ENCODE peak calls at places on chromosomes 1 and 21, in four cellular contexts. One of them, this sample, is unnamed.

GRCh38 chr1:30743584-30744059 is 14.0 kb downstream of the LAPTM5 start:
- DNase-seq in CD14-positive monocyte: no peak
- DNase-seq in AG10803: no peak
- DNase-seq in NB4: no peak
- DNase-seq in this sample: no peak

GRCh38 chr1:155940993-155941844 is at the start of gene RXFP4:
- DNase-seq in NB4: peak; percentile 85
- DNase-seq in AG10803: peak; percentile 43
- DNase-seq in CD14-positive monocyte: no peak
- DNase-seq in this sample: peak; percentile 38

GRCh38 chr1:205543351-205544305 is 39.2 kb downstream of the CDK18 start:
- DNase-seq in NB4: peak; percentile 52
- DNase-seq in AG10803: peak; percentile 80
- DNase-seq in CD14-positive monocyte: peak; percentile 66
- DNase-seq in this sample: peak; percentile 85

GRCh38 chr21:43291347-43291950 is 122.6 kb downstream of the CRYAA start:
- DNase-seq in NB4: no peak
- DNase-seq in CD14-positive monocyte: no peak
- DNase-seq in AG10803: no peak
- DNase-seq in this sample: no peak

GRCh38 chr1:11967028-11967547 is 13.2 kb upstream of the MFN2 start:
- DNase-seq in AG10803: peak; percentile 16
- DNase-seq in NB4: peak; percentile 49
- DNase-seq in CD14-positive monocyte: no peak
- DNase-seq in this sample: peak; percentile 27

GRCh38 chr1:902802-903201 is 20.9 kb upstream of the SAMD11 start:
- DNase-seq in AG10803: no peak
- DNase-seq in CD14-positive monocyte: no peak
- DNase-seq in NB4: no peak
- DNase-seq in this sample: no peak

GRCh38 chr1:62993844-62994243 is 209.9 kb downstream of the ATG4C start:
- DNase-seq in NB4: no peak
- DNase-seq in AG10803: no peak
- DNase-seq in CD14-positive monocyte: no peak
- DNase-seq in this sample: no peak

GRCh38 chr21:29654203-29654602 is 285.6 kb downstream of the GRIK1 start:
- DNase-seq in AG10803: no peak
- DNase-seq in NB4: no peak
- DNase-seq in CD14-positive monocyte: no peak
- DNase-seq in this sample: no peak

GRCh38 chr1:236471653-236472052 is 52.1 kb upstream of the LGALS8 start:
- DNase-seq in NB4: no peak
- DNase-seq in AG10803: no peak
- DNase-seq in CD14-positive monocyte: no peak
- DNase-seq in this sample: no peak

GRCh38 chr1:218547901-218548730 is 203.0 kb downstream of the TGFB2 start:
- DNase-seq in CD14-positive monocyte: no peak
- DNase-seq in NB4: no peak
- DNase-seq in AG10803: no peak
- DNase-seq in this sample: no peak

GRCh38 chr1:235527196-235527814 is 23.1 kb upstream of the B3GALNT2 start:
- DNase-seq in AG10803: peak; percentile 39
- DNase-seq in NB4: no peak
- DNase-seq in CD14-positive monocyte: no peak
- DNase-seq in this sample: no peak

GRCh38 chr1:215631040-215631439 is 63.9 kb downstream of the KCTD3 start:
- DNase-seq in NB4: no peak
- DNase-seq in CD14-positive monocyte: no peak
- DNase-seq in AG10803: no peak
- DNase-seq in this sample: no peak

GRCh38 chr1:160108888-160109662 is 6.5 kb upstream of the ATP1A2 start:
- DNase-seq in CD14-positive monocyte: peak; percentile 58
- DNase-seq in AG10803: peak; percentile 66
- DNase-seq in NB4: peak; percentile 68
- DNase-seq in this sample: peak; percentile 58
- TF ChIP-seq CTCF in CD14-positive monocyte: peak; percentile 69
- TF ChIP-seq CTCF in AG10803: peak; percentile 68
- TF ChIP-seq CTCF in NB4: peak; percentile 62
- TF ChIP-seq CTCF in this sample: peak; percentile 49

GRCh38 chr1:27615346-27616004 is 11.5 kb upstream of the AHDC1 start:
- DNase-seq in AG10803: no peak
- DNase-seq in CD14-positive monocyte: no peak
- DNase-seq in NB4: no peak
- DNase-seq in this sample: no peak

GRCh38 chr1:27618341-27619067 is 14.6 kb upstream of the AHDC1 start:
- DNase-seq in AG10803: no peak
- DNase-seq in CD14-positive monocyte: no peak
- DNase-seq in NB4: peak; percentile 85
- DNase-seq in this sample: no peak

GRCh38 chr1:27614625-27615344 is 10.8 kb upstream of the AHDC1 start:
- DNase-seq in NB4: no peak
- DNase-seq in CD14-positive monocyte: no peak
- DNase-seq in AG10803: no peak
- DNase-seq in this sample: peak; percentile 31

GRCh38 chr1:27617420-27617819 is 13.5 kb upstream of the AHDC1 start:
- DNase-seq in CD14-positive monocyte: no peak
- DNase-seq in NB4: no peak
- DNase-seq in AG10803: no peak
- DNase-seq in this sample: no peak

GRCh38 chr1:27616441-27616840 is 12.5 kb upstream of the AHDC1 start:
- DNase-seq in NB4: no peak
- DNase-seq in AG10803: no peak
- DNase-seq in CD14-positive monocyte: no peak
- DNase-seq in this sample: no peak
- TF ChIP-seq CTCF in NB4: peak; percentile 32
- TF ChIP-seq CTCF in AG10803: peak; percentile 27
- TF ChIP-seq CTCF in CD14-positive monocyte: peak; percentile 22
- TF ChIP-seq CTCF in this sample: no peak

DNA sequence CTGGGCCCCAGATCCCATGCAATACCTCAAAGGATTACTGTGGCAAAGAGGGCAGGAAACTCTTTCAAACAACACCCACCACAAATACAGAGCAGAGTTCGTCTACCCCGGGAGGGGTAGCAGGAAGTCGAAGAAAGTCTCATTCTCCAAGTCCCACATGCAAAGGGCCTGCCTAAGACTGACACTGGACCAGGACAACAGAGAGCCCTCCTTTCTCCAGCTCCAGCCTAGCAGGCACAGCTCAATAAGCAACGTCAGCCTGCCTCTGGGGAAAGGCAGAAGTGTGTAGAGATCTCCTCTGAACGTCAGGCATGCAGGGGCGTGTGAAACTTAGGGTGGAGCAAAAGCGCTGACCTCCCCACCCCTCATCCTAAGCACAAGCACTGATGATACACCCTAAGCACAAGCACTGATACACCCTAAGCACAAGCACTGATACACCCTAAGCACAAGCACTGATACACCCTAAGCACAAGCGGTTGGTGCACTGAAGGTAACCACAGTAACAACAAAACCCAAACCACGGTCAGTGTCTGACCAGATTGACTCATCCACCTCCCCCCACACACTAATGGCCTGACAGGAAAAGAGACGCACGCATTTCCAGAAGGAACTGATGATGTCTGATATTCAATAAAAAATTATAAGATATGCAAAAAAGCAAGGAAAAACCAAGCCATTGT is 1.3 kb downstream of the KRTAP12-3 start:
- DNase-seq in AG10803: no peak
- DNase-seq in CD14-positive monocyte: no peak
- DNase-seq in NB4: peak; percentile 69
- DNase-seq in this sample: no peak
- TF ChIP-seq CTCF in AG10803: no peak
- TF ChIP-seq CTCF in CD14-positive monocyte: no peak
- TF ChIP-seq CTCF in NB4: no peak
- TF ChIP-seq CTCF in this sample: no peak

GRCh38 chr21:46356005-46356338 is 32.0 kb downstream of the PCNT start:
- DNase-seq in CD14-positive monocyte: no peak
- DNase-seq in NB4: no peak
- DNase-seq in AG10803: no peak
- DNase-seq in this sample: no peak
- TF ChIP-seq CTCF in CD14-positive monocyte: no peak
- TF ChIP-seq CTCF in NB4: no peak
- TF ChIP-seq CTCF in AG10803: no peak
- TF ChIP-seq CTCF in this sample: no peak

GRCh38 chr1:116878804-116879477 is 30.8 kb upstream of the PTGFRN start:
- DNase-seq in AG10803: peak; percentile 61
- DNase-seq in NB4: peak; percentile 74
- DNase-seq in CD14-positive monocyte: no peak
- DNase-seq in this sample: peak; percentile 53
- TF ChIP-seq CTCF in AG10803: peak; percentile 16
- TF ChIP-seq CTCF in NB4: no peak
- TF ChIP-seq CTCF in CD14-positive monocyte: no peak
- TF ChIP-seq CTCF in this sample: no peak

GRCh38 chr1:5980314-5981008 is 11.8 kb downstream of the NPHP4 start:
- DNase-seq in NB4: peak; percentile 57
- DNase-seq in AG10803: peak; percentile 72
- DNase-seq in CD14-positive monocyte: no peak
- DNase-seq in this sample: peak; percentile 69
- TF ChIP-seq CTCF in NB4: no peak
- TF ChIP-seq CTCF in AG10803: peak; percentile 46
- TF ChIP-seq CTCF in CD14-positive monocyte: peak; percentile 14
- TF ChIP-seq CTCF in this sample: peak; percentile 28

GRCh38 chr21:34701726-34702125 is 32.9 kb downstream of the CLIC6 start:
- DNase-seq in NB4: no peak
- DNase-seq in CD14-positive monocyte: no peak
- DNase-seq in AG10803: peak; percentile 31
- DNase-seq in this sample: no peak

GRCh38 chr21:34700605-34701004 is 31.8 kb downstream of the CLIC6 start:
- DNase-seq in AG10803: no peak
- DNase-seq in NB4: no peak
- DNase-seq in CD14-positive monocyte: no peak
- DNase-seq in this sample: no peak

GRCh38 chr21:34695434-34695833 is 26.6 kb downstream of the CLIC6 start:
- DNase-seq in CD14-positive monocyte: no peak
- DNase-seq in NB4: no peak
- DNase-seq in AG10803: no peak
- DNase-seq in this sample: no peak

GRCh38 chr21:34698270-34699015 is 29.6 kb downstream of the CLIC6 start:
- DNase-seq in NB4: no peak
- DNase-seq in AG10803: no peak
- DNase-seq in CD14-positive monocyte: no peak
- DNase-seq in this sample: no peak

DNA sequence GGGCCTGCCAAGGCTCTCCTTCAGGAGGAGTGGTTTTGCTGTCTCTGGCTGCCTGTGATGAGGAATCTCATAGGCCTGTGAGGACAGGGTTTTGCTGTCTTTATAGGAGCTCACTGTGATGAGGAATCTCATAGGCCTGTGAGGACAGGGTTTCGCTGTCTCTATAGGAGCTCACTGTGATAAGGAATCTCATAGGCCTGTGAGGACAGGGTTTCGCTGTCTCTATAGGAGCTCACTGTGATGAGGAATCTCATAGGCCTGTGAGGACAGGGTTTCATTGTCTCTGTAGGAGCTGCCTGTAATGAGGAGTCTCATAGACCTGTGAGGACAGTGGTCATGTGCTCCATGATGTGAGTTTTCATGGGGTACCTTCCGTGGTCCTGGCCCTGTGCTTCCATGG is 29.0 kb downstream of the CLIC6 start:
- DNase-seq in NB4: no peak
- DNase-seq in CD14-positive monocyte: no peak
- DNase-seq in AG10803: no peak
- DNase-seq in this sample: no peak
- TF ChIP-seq CTCF in NB4: no peak
- TF ChIP-seq CTCF in CD14-positive monocyte: no peak
- TF ChIP-seq CTCF in AG10803: no peak
- TF ChIP-seq CTCF in this sample: no peak

This sample was measured in endothelial cell.